ENCODE peak calls at places on chromosomes 11 and 22, in nine cellular contexts. One of them, this sample, is unnamed.

GRCh38 chr22:48754611-48755331 is 1072.9 kb downstream of the BRD1 start:
- DNase-seq in esophagus muscularis mucosa: peak; percentile 53
- DNase-seq in mucosa of descending colon: no peak
- DNase-seq in WTC11: no peak
- DNase-seq in pancreas: peak; percentile 30
- DNase-seq in lower lobe of right lung: peak; percentile 24
- DNase-seq in Calu3: no peak
- DNase-seq in glutamatergic neuron: peak; percentile 4
- DNase-seq in RWPE1: no peak
- DNase-seq in this sample: no peak

GRCh38 chr22:20299736-20300136 is 20.1 kb downstream of the DGCR6L start:
- DNase-seq in pancreas: peak; percentile 86
- DNase-seq in Calu3: no peak
- DNase-seq in lower lobe of right lung: peak; percentile 68
- DNase-seq in WTC11: no peak
- DNase-seq in RWPE1: no peak
- DNase-seq in glutamatergic neuron: no peak
- DNase-seq in mucosa of descending colon: no peak
- DNase-seq in esophagus muscularis mucosa: no peak
- DNase-seq in this sample: no peak

GRCh38 chr11:63767415-63768231 is 952 bp downstream of the ZFTA start:
- DNase-seq in WTC11: peak; percentile 81
- DNase-seq in glutamatergic neuron: peak; percentile 85
- DNase-seq in pancreas: peak; percentile 52
- DNase-seq in esophagus muscularis mucosa: no peak
- DNase-seq in mucosa of descending colon: peak; percentile 67
- DNase-seq in Calu3: peak; percentile 48
- DNase-seq in RWPE1: peak; percentile 65
- DNase-seq in lower lobe of right lung: peak; percentile 51
- DNase-seq in this sample: peak; percentile 63

GRCh38 chr11:83037877-83038276 is 33.8 kb downstream of the RAB30 start:
- DNase-seq in WTC11: no peak
- DNase-seq in pancreas: no peak
- DNase-seq in mucosa of descending colon: no peak
- DNase-seq in lower lobe of right lung: no peak
- DNase-seq in esophagus muscularis mucosa: no peak
- DNase-seq in glutamatergic neuron: no peak
- DNase-seq in RWPE1: no peak
- DNase-seq in Calu3: no peak
- DNase-seq in this sample: no peak

GRCh38 chr11:64063741-64064140 is 28.0 kb downstream of the FLRT1 start:
- DNase-seq in glutamatergic neuron: no peak
- DNase-seq in esophagus muscularis mucosa: no peak
- DNase-seq in RWPE1: no peak
- DNase-seq in pancreas: no peak
- DNase-seq in WTC11: no peak
- DNase-seq in Calu3: no peak
- DNase-seq in mucosa of descending colon: no peak
- DNase-seq in lower lobe of right lung: no peak
- DNase-seq in this sample: no peak

GRCh38 chr11:37449146-37449545 is 851.1 kb upstream of the RAG2 start:
- DNase-seq in esophagus muscularis mucosa: no peak
- DNase-seq in Calu3: peak; percentile 26
- DNase-seq in pancreas: no peak
- DNase-seq in WTC11: no peak
- DNase-seq in RWPE1: peak; percentile 36
- DNase-seq in lower lobe of right lung: no peak
- DNase-seq in glutamatergic neuron: no peak
- DNase-seq in mucosa of descending colon: no peak
- DNase-seq in this sample: no peak

GRCh38 chr11:57380975-57381374 is at the start of gene PRG3:
- DNase-seq in lower lobe of right lung: no peak
- DNase-seq in esophagus muscularis mucosa: no peak
- DNase-seq in mucosa of descending colon: no peak
- DNase-seq in glutamatergic neuron: no peak
- DNase-seq in RWPE1: no peak
- DNase-seq in pancreas: no peak
- DNase-seq in Calu3: no peak
- DNase-seq in WTC11: no peak
- DNase-seq in this sample: no peak

GRCh38 chr22:20632518-20632917 is 125.1 kb downstream of the MED15 start:
- DNase-seq in glutamatergic neuron: no peak
- DNase-seq in lower lobe of right lung: no peak
- DNase-seq in Calu3: no peak
- DNase-seq in esophagus muscularis mucosa: no peak
- DNase-seq in RWPE1: no peak
- DNase-seq in mucosa of descending colon: no peak
- DNase-seq in WTC11: no peak
- DNase-seq in pancreas: no peak
- DNase-seq in this sample: no peak

GRCh38 chr11:57618438-57618837 is 21.0 kb downstream of the SERPING1 start:
- DNase-seq in mucosa of descending colon: no peak
- DNase-seq in Calu3: no peak
- DNase-seq in lower lobe of right lung: no peak
- DNase-seq in WTC11: no peak
- DNase-seq in esophagus muscularis mucosa: no peak
- DNase-seq in glutamatergic neuron: no peak
- DNase-seq in pancreas: no peak
- DNase-seq in RWPE1: no peak
- DNase-seq in this sample: no peak

GRCh38 chr11:108614086-108614485 is 20.5 kb upstream of the EXPH5 start:
- DNase-seq in RWPE1: no peak
- DNase-seq in lower lobe of right lung: no peak
- DNase-seq in Calu3: no peak
- DNase-seq in WTC11: no peak
- DNase-seq in esophagus muscularis mucosa: no peak
- DNase-seq in glutamatergic neuron: no peak
- DNase-seq in mucosa of descending colon: no peak
- DNase-seq in pancreas: no peak
- DNase-seq in this sample: no peak

GRCh38 chr22:35450824-35451541 is 51.0 kb downstream of the MCM5 start:
- DNase-seq in esophagus muscularis mucosa: no peak
- DNase-seq in RWPE1: no peak
- DNase-seq in glutamatergic neuron: no peak
- DNase-seq in mucosa of descending colon: no peak
- DNase-seq in pancreas: no peak
- DNase-seq in Calu3: no peak
- DNase-seq in WTC11: no peak
- DNase-seq in lower lobe of right lung: no peak
- DNase-seq in this sample: no peak

GRCh38 chr11:14672635-14673034 is 29.0 kb downstream of the PDE3B start:
- DNase-seq in esophagus muscularis mucosa: no peak
- DNase-seq in mucosa of descending colon: no peak
- DNase-seq in Calu3: no peak
- DNase-seq in RWPE1: peak; percentile 75
- DNase-seq in WTC11: no peak
- DNase-seq in glutamatergic neuron: no peak
- DNase-seq in lower lobe of right lung: no peak
- DNase-seq in pancreas: no peak
- DNase-seq in this sample: no peak

GRCh38 chr11:73977856-73978519 is 4.7 kb downstream of the UCP2 start:
- DNase-seq in WTC11: no peak
- DNase-seq in lower lobe of right lung: no peak
- DNase-seq in glutamatergic neuron: no peak
- DNase-seq in Calu3: no peak
- DNase-seq in pancreas: no peak
- DNase-seq in mucosa of descending colon: no peak
- DNase-seq in RWPE1: no peak
- DNase-seq in esophagus muscularis mucosa: no peak
- DNase-seq in this sample: no peak

GRCh38 chr11:22677153-22677890 is 10.9 kb downstream of the GAS2 start:
- DNase-seq in Calu3: no peak
- DNase-seq in mucosa of descending colon: no peak
- DNase-seq in glutamatergic neuron: no peak
- DNase-seq in pancreas: no peak
- DNase-seq in RWPE1: no peak
- DNase-seq in esophagus muscularis mucosa: no peak
- DNase-seq in lower lobe of right lung: no peak
- DNase-seq in WTC11: no peak
- DNase-seq in this sample: no peak

GRCh38 chr11:96112192-96113099 is 188.5 kb upstream of the MTMR2 start:
- DNase-seq in pancreas: no peak
- DNase-seq in Calu3: no peak
- DNase-seq in WTC11: no peak
- DNase-seq in glutamatergic neuron: no peak
- DNase-seq in esophagus muscularis mucosa: no peak
- DNase-seq in lower lobe of right lung: no peak
- DNase-seq in mucosa of descending colon: no peak
- DNase-seq in RWPE1: no peak
- DNase-seq in this sample: no peak

GRCh38 chr22:42721045-42721434 is 370 bp upstream of the A4GALT start:
- DNase-seq in esophagus muscularis mucosa: no peak
- DNase-seq in RWPE1: no peak
- DNase-seq in lower lobe of right lung: no peak
- DNase-seq in mucosa of descending colon: no peak
- DNase-seq in Calu3: no peak
- DNase-seq in pancreas: no peak
- DNase-seq in glutamatergic neuron: no peak
- DNase-seq in WTC11: no peak
- DNase-seq in this sample: no peak

GRCh38 chr22:42720263-42721044 is at the start of gene A4GALT:
- DNase-seq in esophagus muscularis mucosa: no peak
- DNase-seq in pancreas: peak; percentile 61
- DNase-seq in glutamatergic neuron: peak; percentile 50
- DNase-seq in Calu3: peak; percentile 28
- DNase-seq in RWPE1: peak; percentile 13
- DNase-seq in mucosa of descending colon: no peak
- DNase-seq in WTC11: peak; percentile 45
- DNase-seq in lower lobe of right lung: no peak
- DNase-seq in this sample: no peak

GRCh38 chr22:42719656-42720262 is 911 bp downstream of the A4GALT start:
- DNase-seq in lower lobe of right lung: no peak
- DNase-seq in WTC11: peak; percentile 50
- DNase-seq in RWPE1: peak; percentile 20
- DNase-seq in glutamatergic neuron: no peak
- DNase-seq in mucosa of descending colon: no peak
- DNase-seq in pancreas: peak; percentile 55
- DNase-seq in esophagus muscularis mucosa: no peak
- DNase-seq in Calu3: no peak
- DNase-seq in this sample: peak; percentile 28

GRCh38 chr22:42717197-42717967 is 3.3 kb downstream of the A4GALT start:
- DNase-seq in lower lobe of right lung: no peak
- DNase-seq in RWPE1: no peak
- DNase-seq in Calu3: no peak
- DNase-seq in WTC11: peak; percentile 31
- DNase-seq in esophagus muscularis mucosa: no peak
- DNase-seq in pancreas: no peak
- DNase-seq in glutamatergic neuron: peak; percentile 65
- DNase-seq in mucosa of descending colon: no peak
- DNase-seq in this sample: no peak

DNA sequence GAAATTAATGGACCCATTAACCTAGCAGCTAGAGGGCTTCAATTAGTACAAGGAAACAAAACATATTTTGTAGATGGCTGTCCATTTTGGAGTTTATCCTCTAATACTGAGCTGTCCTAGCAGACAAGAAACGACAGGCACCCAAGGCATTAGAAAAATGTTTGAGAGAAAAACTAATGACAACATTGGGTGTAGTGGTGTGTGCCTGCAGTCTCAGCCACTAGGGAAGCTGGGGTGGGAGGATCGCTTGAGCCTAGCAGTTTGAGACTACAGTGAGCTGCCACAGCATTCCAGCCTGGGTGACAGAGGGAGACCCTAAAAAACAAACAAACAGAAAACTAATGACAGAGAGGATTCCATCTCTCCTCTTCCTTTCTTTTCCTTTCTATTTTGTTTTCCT is 1.5 kb downstream of the A4GALT start:
- DNase-seq in esophagus muscularis mucosa: no peak
- DNase-seq in RWPE1: no peak
- DNase-seq in pancreas: no peak
- DNase-seq in glutamatergic neuron: no peak
- DNase-seq in Calu3: no peak
- DNase-seq in mucosa of descending colon: no peak
- DNase-seq in WTC11: no peak
- DNase-seq in lower lobe of right lung: no peak
- DNase-seq in this sample: no peak
- TF ChIP-seq CTCF in esophagus muscularis mucosa: peak; percentile 35
- TF ChIP-seq CTCF in RWPE1: no peak
- TF ChIP-seq CTCF in pancreas: no peak
- TF ChIP-seq CTCF in glutamatergic neuron: no peak
- TF ChIP-seq CTCF in Calu3: no peak
- TF ChIP-seq CTCF in mucosa of descending colon: no peak
- TF ChIP-seq CTCF in WTC11: no peak
- TF ChIP-seq CTCF in lower lobe of right lung: no peak
- TF ChIP-seq CTCF in this sample: no peak

DNA sequence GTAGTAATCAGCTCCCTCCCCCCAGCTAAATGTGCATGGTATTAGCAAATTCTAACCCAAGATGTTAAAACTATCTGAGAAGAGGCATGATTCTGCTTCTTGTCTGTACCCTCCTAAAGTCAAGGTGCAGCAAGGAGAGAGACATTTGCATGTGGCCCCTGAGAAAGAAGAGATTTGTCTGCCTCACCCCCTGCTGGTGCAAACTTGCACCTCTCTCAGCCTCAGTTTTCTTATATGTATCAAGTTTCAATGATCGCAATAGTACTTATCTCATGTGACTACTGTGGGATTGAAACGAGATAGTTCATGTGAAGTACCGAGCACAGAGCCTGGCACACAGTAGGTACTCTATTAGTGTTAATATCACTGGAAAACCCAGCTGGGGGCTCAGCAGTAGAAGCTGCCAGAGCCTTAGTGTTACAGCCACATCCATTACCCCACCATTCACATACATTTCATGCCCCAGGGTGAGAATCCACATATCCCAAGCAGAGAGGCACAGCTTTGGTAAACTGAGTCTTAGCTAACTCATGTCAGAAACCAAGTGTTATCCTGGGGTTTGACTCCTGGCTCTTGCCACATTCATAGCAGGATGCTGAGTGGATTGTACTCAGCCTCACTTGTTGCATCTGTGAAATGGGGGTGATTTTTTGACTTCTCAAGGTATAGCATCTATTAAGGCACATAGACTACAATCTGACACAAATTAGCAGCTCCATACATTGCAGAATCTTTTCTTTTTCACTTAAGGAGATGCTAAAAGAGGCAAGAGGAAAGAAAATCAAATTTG is 24.9 kb downstream of the CD44 start:
- DNase-seq in glutamatergic neuron: no peak
- DNase-seq in WTC11: no peak
- DNase-seq in pancreas: no peak
- DNase-seq in lower lobe of right lung: no peak
- DNase-seq in mucosa of descending colon: peak; percentile 51
- DNase-seq in RWPE1: no peak
- DNase-seq in esophagus muscularis mucosa: no peak
- DNase-seq in Calu3: no peak
- DNase-seq in this sample: no peak
- TF ChIP-seq CTCF in glutamatergic neuron: no peak
- TF ChIP-seq CTCF in WTC11: no peak
- TF ChIP-seq CTCF in pancreas: no peak
- TF ChIP-seq CTCF in lower lobe of right lung: peak; percentile 18
- TF ChIP-seq CTCF in mucosa of descending colon: no peak
- TF ChIP-seq CTCF in RWPE1: no peak
- TF ChIP-seq CTCF in esophagus muscularis mucosa: no peak
- TF ChIP-seq CTCF in Calu3: no peak
- TF ChIP-seq CTCF in this sample: no peak

GRCh38 chr11:46346886-46347636 is at the start of gene DGKZ:
- DNase-seq in WTC11: peak; percentile 81
- DNase-seq in esophagus muscularis mucosa: no peak
- DNase-seq in pancreas: peak; percentile 95
- DNase-seq in RWPE1: peak; percentile 94
- DNase-seq in mucosa of descending colon: peak; percentile 88
- DNase-seq in Calu3: peak; percentile 95
- DNase-seq in glutamatergic neuron: peak; percentile 89
- DNase-seq in lower lobe of right lung: peak; percentile 92
- DNase-seq in this sample: peak; percentile 98
- TF ChIP-seq CTCF in WTC11: peak; percentile 80
- TF ChIP-seq CTCF in esophagus muscularis mucosa: peak; percentile 100
- TF ChIP-seq CTCF in pancreas: peak; percentile 46
- TF ChIP-seq CTCF in RWPE1: peak; percentile 97
- TF ChIP-seq CTCF in mucosa of descending colon: peak; percentile 99
- TF ChIP-seq CTCF in Calu3: peak; percentile 72
- TF ChIP-seq CTCF in glutamatergic neuron: peak; percentile 76
- TF ChIP-seq CTCF in lower lobe of right lung: peak; percentile 75
- TF ChIP-seq CTCF in this sample: peak; percentile 87

GRCh38 chr11:36431429-36432092 is 78.5 kb downstream of the TRAF6 start:
- DNase-seq in glutamatergic neuron: no peak
- DNase-seq in Calu3: peak; percentile 30
- DNase-seq in pancreas: no peak
- DNase-seq in mucosa of descending colon: peak; percentile 34
- DNase-seq in esophagus muscularis mucosa: no peak
- DNase-seq in WTC11: no peak
- DNase-seq in RWPE1: peak; percentile 93
- DNase-seq in lower lobe of right lung: no peak
- DNase-seq in this sample: no peak
- TF ChIP-seq CTCF in glutamatergic neuron: no peak
- TF ChIP-seq CTCF in Calu3: no peak
- TF ChIP-seq CTCF in pancreas: no peak
- TF ChIP-seq CTCF in mucosa of descending colon: no peak
- TF ChIP-seq CTCF in esophagus muscularis mucosa: no peak
- TF ChIP-seq CTCF in WTC11: no peak
- TF ChIP-seq CTCF in RWPE1: peak; percentile 28
- TF ChIP-seq CTCF in lower lobe of right lung: no peak
- TF ChIP-seq CTCF in this sample: no peak